ENCODE peak calls at places on chromosomes 2 and 18, in seven cellular contexts. Q, U, S, C, F, T and E are unnamed samples.

GRCh38 chr18:3675994-3676393 is 226.0 kb downstream of the TGIF1 start:
- DNase-seq in Q (no peak), U (no peak), S (no peak), C (no peak), F (no peak), T (no peak), E (no peak)

GRCh38 chr2:31125918-31126695 is 12.1 kb downstream of the GALNT14 start:
- DNase-seq in Q (no peak), U (no peak), S (no peak), C (no peak), F (no peak), T (peak), E (no peak)

GRCh38 chr2:144376475-144376874 is 143.4 kb downstream of the ZEB2 start:
- DNase-seq in Q (no peak), U (no peak), S (no peak), C (no peak), F (no peak), T (no peak), E (no peak)

GRCh38 chr18:45834303-45834702 is 8.8 kb downstream of the SIGLEC15 start:
- DNase-seq in Q (no peak), U (no peak), S (no peak), C (no peak), F (no peak), T (no peak), E (no peak)

GRCh38 chr18:31230495-31230894 is 67.8 kb upstream of the DSC1 start:
- DNase-seq in Q (peak), U (peak), S (no peak), C (no peak), F (no peak), T (peak), E (no peak)

GRCh38 chr2:31429759-31430438 is 15.4 kb upstream of the XDH start:
- DNase-seq in Q (peak), U (peak), S (no peak), C (no peak), F (peak), T (peak), E (no peak)

GRCh38 chr2:204234879-204235278 is 298.3 kb downstream of the ICOS start:
- DNase-seq in Q (no peak), U (no peak), S (no peak), C (no peak), F (no peak), T (peak), E (peak)

GRCh38 chr18:1906421-1906820 is 664.9 kb downstream of the METTL4 start:
- DNase-seq in Q (no peak), U (peak), S (no peak), C (no peak), F (no peak), T (no peak), E (no peak)

GRCh38 chr2:56522605-56523089 is 338.9 kb downstream of the CCDC85A start:
- DNase-seq in Q (no peak), U (no peak), S (no peak), C (no peak), F (peak), T (peak), E (no peak)

GRCh38 chr18:59459352-59460059 is 100.4 kb upstream of the LMAN1 start:
- DNase-seq in Q (peak), U (peak), S (no peak), C (no peak), F (no peak), T (peak), E (no peak)

GRCh38 chr18:2087877-2088673 is 483.2 kb downstream of the METTL4 start:
- DNase-seq in Q (no peak), U (peak), S (peak), C (peak), F (peak), T (no peak), E (no peak)

GRCh38 chr18:12679183-12679786 is 21.4 kb upstream of the SPIRE1 start:
- DNase-seq in Q (no peak), U (no peak), S (peak), C (peak), F (peak), T (no peak), E (no peak)

GRCh38 chr2:105681927-105682326 is 62.8 kb upstream of the NCK2 start:
- DNase-seq in Q (no peak), U (no peak), S (no peak), C (no peak), F (no peak), T (no peak), E (no peak)

GRCh38 chr2:142874293-142874814 is 3.1 kb upstream of the KYNU start:
- DNase-seq in Q (peak), U (peak), S (peak), C (no peak), F (peak), T (peak), E (no peak)

GRCh38 chr2:118032169-118033013 is 18.5 kb upstream of the CCDC93 start:
- DNase-seq in Q (peak), U (peak), S (peak), C (no peak), F (peak), T (peak), E (no peak)

GRCh38 chr2:46067501-46068292 is 229.5 kb upstream of the EPAS1 start:
- DNase-seq in Q (no peak), U (peak), S (no peak), C (no peak), F (no peak), T (peak), E (no peak)

GRCh38 chr2:158181171-158181570 is 79.5 kb downstream of the UPP2 start:
- DNase-seq in Q (no peak), U (peak), S (no peak), C (no peak), F (no peak), T (no peak), E (no peak)

GRCh38 chr2:163610817-163611556 is 124.8 kb downstream of the FIGN start:
- DNase-seq in Q (peak), U (no peak), S (no peak), C (no peak), F (no peak), T (no peak), E (no peak)

GRCh38 chr18:49628119-49628518 is 66.3 kb downstream of the LIPG start:
- DNase-seq in Q (no peak), U (peak), S (no peak), C (no peak), F (no peak), T (no peak), E (no peak)

GRCh38 chr18:49510393-49511115 is 23.5 kb upstream of the C18orf32 start:
- DNase-seq in Q (peak), U (peak), S (no peak), C (peak), F (peak), T (peak), E (no peak)

GRCh38 chr2:166417669-166418068 is 41.9 kb upstream of the SCN9A start:
- DNase-seq in Q (peak), U (peak), S (no peak), C (no peak), F (no peak), T (peak), E (no peak)

GRCh38 chr2:108616731-108617161 is 82.5 kb downstream of the LIMS1 start:
- DNase-seq in Q (no peak), U (peak), S (no peak), C (no peak), F (peak), T (peak), E (no peak)

GRCh38 chr18:23851470-23852002 is 162.3 kb downstream of the LAMA3 start:
- DNase-seq in Q (no peak), U (no peak), S (no peak), C (no peak), F (peak), T (no peak), E (no peak)

GRCh38 chr2:160389875-160390274 is 103.7 kb downstream of the RBMS1 start:
- DNase-seq in Q (no peak), U (peak), S (no peak), C (no peak), F (no peak), T (peak), E (no peak)

GRCh38 chr2:160390544-160391258 is 102.9 kb downstream of the RBMS1 start:
- DNase-seq in Q (no peak), U (peak), S (no peak), C (no peak), F (no peak), T (peak), E (no peak)

GRCh38 chr2:160392201-160392600 is 101.4 kb downstream of the RBMS1 start:
- DNase-seq in Q (no peak), U (no peak), S (no peak), C (no peak), F (no peak), T (no peak), E (no peak)

GRCh38 chr2:160397530-160397865 is 96.1 kb downstream of the RBMS1 start:
- DNase-seq in Q (no peak), U (no peak), S (no peak), C (no peak), F (no peak), T (no peak), E (no peak)

DNA sequence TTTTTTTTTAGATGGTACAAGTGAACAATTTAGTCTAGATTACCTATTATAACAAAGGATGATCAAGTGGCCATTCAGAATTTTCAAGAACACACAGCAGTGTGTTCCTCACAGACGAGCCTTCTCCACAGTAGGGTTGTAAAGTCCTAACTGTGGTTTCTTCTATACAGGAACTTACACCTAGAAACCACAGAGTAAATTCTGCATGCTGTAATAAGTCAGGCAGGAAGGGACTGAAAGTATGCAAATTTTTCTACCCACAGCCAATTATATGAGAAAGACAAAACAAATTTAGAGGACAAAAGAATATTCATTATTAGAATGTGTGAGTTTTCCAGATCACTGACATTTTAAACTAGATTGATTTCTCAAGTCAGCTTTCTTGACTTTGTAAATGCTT is 99.5 kb downstream of the RBMS1 start:
- DNase-seq in Q (peak), U (no peak), S (no peak), C (no peak), F (no peak), T (no peak), E (no peak)
- H3K4me3 ChIP-seq in Q (no peak), U (no peak), S (no peak), C (no peak), F (no peak), T (no peak), E (no peak)

DNA sequence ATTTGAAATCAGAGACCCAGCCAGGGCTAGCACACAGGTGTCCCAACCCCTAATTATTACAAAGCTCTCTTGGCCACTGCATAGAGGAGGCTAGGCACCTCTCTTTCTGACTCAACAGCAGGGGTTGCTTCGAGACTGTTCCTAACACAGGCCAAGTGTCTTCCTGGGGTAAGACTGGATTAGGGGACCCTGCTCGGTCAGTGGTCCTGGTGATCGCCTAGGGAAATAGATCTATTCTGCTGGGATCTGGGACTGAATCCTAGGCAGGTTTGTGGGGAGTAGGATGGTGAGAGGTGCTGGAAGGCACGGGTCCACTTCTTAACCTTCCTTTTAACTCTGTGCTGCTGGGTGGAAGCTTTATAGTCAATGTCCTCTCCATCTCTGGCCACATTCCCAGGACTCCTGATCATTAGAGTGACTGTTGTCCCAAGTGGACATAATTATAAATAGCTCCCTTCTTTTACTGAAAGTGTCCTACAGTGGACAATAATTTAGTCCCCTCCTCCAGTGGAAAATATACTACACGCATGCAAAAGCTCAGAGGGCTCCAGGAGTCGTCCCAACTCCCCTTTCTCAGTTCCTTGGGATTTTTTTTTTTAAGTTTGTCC is 1.4 kb upstream of the TRIB2 start:
- DNase-seq in Q (no peak), U (no peak), S (no peak), C (no peak), F (no peak), T (no peak), E (no peak)
- H3K4me3 ChIP-seq in Q (no peak), U (peak), S (peak), C (no peak), F (no peak), T (peak), E (no peak)

GRCh38 chr2:55012648-55013484 is 37.4 kb downstream of the RTN4 start:
- DNase-seq in Q (no peak), U (peak), S (no peak), C (no peak), F (no peak), T (no peak), E (no peak)
- H3K4me3 ChIP-seq in Q (no peak), U (no peak), S (no peak), C (no peak), F (no peak), T (no peak), E (no peak)

GRCh38 chr2:182477774-182478173 is 50.9 kb upstream of the PDE1A start:
- DNase-seq in Q (no peak), U (no peak), S (no peak), C (no peak), F (no peak), T (no peak), E (no peak)
- H3K4me3 ChIP-seq in Q (no peak), U (no peak), S (no peak), C (no peak), F (no peak), T (no peak), E (no peak)

DNA sequence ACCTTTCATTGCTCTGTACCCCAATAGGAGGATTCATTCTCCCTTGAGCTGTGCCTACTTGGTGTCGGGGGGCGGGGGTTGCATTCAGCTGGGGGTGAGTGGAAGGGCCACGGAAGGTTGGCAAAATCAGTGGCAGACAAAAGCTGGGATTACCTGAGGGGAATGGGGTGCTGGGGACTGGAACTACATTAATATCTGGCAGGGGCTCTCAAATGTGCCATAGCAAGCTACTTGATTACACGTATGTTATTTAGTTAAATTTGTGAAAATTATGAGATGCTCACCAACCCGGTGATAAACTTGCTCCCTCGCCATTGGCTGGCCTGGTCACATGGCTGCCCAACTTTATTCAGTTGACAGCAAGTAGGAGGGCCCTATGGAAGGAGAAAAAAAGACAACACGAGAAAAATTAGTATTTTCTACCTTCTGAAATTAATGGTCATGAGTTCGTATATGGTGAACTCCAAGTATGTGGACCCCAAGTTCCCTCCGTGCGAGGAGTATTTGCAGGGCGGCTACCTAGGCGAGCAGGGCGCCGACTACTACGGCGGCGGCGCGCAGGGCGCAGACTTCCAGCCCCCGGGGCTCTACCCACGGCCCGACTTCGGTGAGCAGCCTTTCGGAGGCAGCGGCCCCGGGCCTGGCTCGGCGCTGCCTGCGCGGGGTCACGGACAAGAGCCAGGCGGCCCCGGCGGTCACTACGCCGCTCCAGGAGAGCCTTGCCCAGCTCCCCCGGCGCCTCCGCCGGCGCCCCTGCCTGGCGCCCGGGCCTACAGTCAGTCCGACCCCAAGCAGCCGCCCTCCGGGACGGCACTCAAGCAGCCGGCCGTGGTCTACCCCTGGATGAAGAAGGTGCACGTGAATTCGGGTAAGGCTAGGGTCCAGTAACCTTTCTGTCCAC is at the start of gene HOXD4:
- DNase-seq in Q (no peak), U (no peak), S (no peak), C (no peak), F (no peak), T (no peak), E (peak)
- H3K4me3 ChIP-seq in Q (no peak), U (no peak), S (no peak), C (peak), F (no peak), T (peak), E (no peak)

DNA sequence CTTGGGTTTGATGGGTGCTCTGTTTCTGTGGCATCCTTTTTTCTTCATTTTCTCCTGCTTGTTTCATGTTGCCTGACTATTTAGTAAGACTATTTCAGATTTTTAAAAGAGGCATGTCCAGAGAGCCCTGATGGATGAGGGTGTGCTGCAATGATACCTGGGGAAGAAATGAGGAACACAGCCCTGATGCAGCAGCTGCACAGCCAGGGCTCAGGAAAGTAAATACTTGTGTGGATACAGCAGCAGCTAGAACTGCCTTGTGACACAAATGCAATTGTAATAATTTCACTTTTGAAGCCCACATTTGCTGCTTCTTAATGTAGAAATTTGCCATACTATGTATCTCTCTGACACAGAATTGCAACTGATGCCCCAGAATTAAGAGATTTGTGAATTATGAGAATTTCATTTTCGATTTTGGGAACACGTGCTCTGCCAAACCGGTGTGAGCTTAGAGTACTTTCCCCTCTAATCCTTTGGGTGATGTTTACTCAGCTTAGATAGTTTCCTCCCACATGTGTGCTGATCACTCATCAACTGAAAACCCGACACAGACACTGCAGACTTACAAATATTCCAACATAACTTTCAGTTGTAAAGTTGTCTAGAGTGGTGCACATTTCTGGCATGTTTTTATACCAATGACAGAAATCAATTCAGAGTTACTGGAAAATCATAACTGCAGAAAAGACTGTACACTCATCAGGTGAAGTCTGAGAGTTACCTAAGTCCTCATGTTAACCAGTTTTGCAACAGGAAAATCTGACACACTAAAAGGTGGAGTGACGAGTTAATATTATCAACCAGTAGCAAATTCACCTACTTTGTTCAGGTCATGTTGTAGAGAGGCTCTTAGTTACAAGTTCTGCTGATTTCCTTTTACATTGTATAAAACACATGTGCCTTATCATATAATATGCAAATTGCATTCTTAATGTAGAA is 383.4 kb downstream of the CBLN2 start:
- DNase-seq in Q (peak), U (no peak), S (no peak), C (no peak), F (no peak), T (no peak), E (no peak)
- H3K4me3 ChIP-seq in Q (no peak), U (no peak), S (no peak), C (no peak), F (no peak), T (no peak), E (no peak)

GRCh38 chr2:11314482-11314881 is 30.0 kb downstream of the ROCK2 start:
- DNase-seq in Q (no peak), U (no peak), S (no peak), C (no peak), F (no peak), T (no peak), E (no peak)
- H3K4me3 ChIP-seq in Q (no peak), U (no peak), S (no peak), C (no peak), F (no peak), T (no peak), E (no peak)

GRCh38 chr2:174963437-174964400 is 41.5 kb downstream of the CHN1 start:
- DNase-seq in Q (no peak), U (no peak), S (no peak), C (no peak), F (no peak), T (peak), E (no peak)

GRCh38 chr2:174965551-174965950 is 39.6 kb downstream of the CHN1 start:
- DNase-seq in Q (no peak), U (no peak), S (no peak), C (no peak), F (no peak), T (no peak), E (no peak)

GRCh38 chr2:174967086-174967485 is 38.1 kb downstream of the CHN1 start:
- DNase-seq in Q (no peak), U (no peak), S (no peak), C (no peak), F (no peak), T (no peak), E (no peak)

GRCh38 chr2:174965992-174966789 is 39.0 kb downstream of the CHN1 start:
- DNase-seq in Q (no peak), U (no peak), S (no peak), C (no peak), F (no peak), T (peak), E (no peak)

GRCh38 chr2:174964404-174964803 is 40.8 kb downstream of the CHN1 start:
- DNase-seq in Q (no peak), U (no peak), S (no peak), C (no peak), F (no peak), T (no peak), E (no peak)
- H3K4me3 ChIP-seq in Q (no peak), U (no peak), S (no peak), C (no peak), F (no peak), T (no peak), E (no peak)

GRCh38 chr2:218871345-218872302 is 9.0 kb upstream of the WNT10A start:
- DNase-seq in Q (no peak), U (no peak), S (no peak), C (no peak), F (no peak), T (no peak), E (no peak)
- H3K4me3 ChIP-seq in Q (peak), U (no peak), S (peak), C (no peak), F (no peak), T (no peak), E (no peak)

GRCh38 chr2:10449838-10450691 is 1.9 kb upstream of the ODC1 start:
- DNase-seq in Q (no peak), U (peak), S (no peak), C (no peak), F (no peak), T (no peak), E (no peak)

GRCh38 chr2:10448208-10448645 is at the start of gene ODC1:
- DNase-seq in Q (peak), U (peak), S (peak), C (peak), F (peak), T (peak), E (peak)

GRCh38 chr2:10448646-10449480 is 736 bp upstream of the ODC1 start:
- DNase-seq in Q (peak), U (peak), S (peak), C (peak), F (peak), T (peak), E (peak)

GRCh38 chr2:10447300-10448207 is 573 bp downstream of the ODC1 start:
- DNase-seq in Q (peak), U (peak), S (peak), C (no peak), F (peak), T (peak), E (no peak)

GRCh38 chr2:10449481-10449831 is 1.3 kb upstream of the ODC1 start:
- DNase-seq in Q (no peak), U (no peak), S (no peak), C (no peak), F (no peak), T (no peak), E (no peak)
- H3K4me3 ChIP-seq in Q (peak), U (no peak), S (peak), C (no peak), F (no peak), T (peak), E (peak)